ENCODE peak calls at places on chromosomes 11 and 22, in nine cellular contexts. A, L, U, W, Q, R, C, X and H are unnamed samples.

GRCh38 chr22:44224166-44224565 is 43.4 kb downstream of the PARVG start:
- DNase-seq in A (peak; percentile 22), L (no peak), U (no peak), W (no peak), Q (no peak), R (no peak), C (no peak), X (no peak), H (no peak)

GRCh38 chr11:95556011-95556341 is 233.6 kb downstream of the FAM76B start:
- DNase-seq in A (no peak), L (no peak), U (no peak), W (no peak), Q (no peak), R (no peak), C (no peak), X (no peak), H (no peak)

GRCh38 chr22:20305894-20306645 is 13.8 kb downstream of the DGCR6L start:
- DNase-seq in A (no peak), L (no peak), U (no peak), W (no peak), Q (no peak), R (no peak), C (no peak), X (peak; percentile 38), H (no peak)

GRCh38 chr11:68441466-68442230 is 18.9 kb upstream of the PPP6R3 start:
- DNase-seq in A (peak; percentile 42), L (peak; percentile 61), U (peak; percentile 89), W (no peak), Q (no peak), R (no peak), C (no peak), X (no peak), H (no peak)

GRCh38 chr11:87366346-87366745 is 328.6 kb downstream of the TMEM135 start:
- DNase-seq in A (no peak), L (no peak), U (no peak), W (no peak), Q (no peak), R (no peak), C (no peak), X (no peak), H (no peak)

GRCh38 chr22:43980579-43980978 is 25.3 kb downstream of the SAMM50 start:
- DNase-seq in A (no peak), L (no peak), U (no peak), W (no peak), Q (no peak), R (no peak), C (no peak), X (no peak), H (no peak)

GRCh38 chr11:75733346-75734107 is 15.9 kb downstream of the MOGAT2 start:
- DNase-seq in A (peak; percentile 70), L (peak; percentile 30), U (peak; percentile 3), W (no peak), Q (no peak), R (no peak), C (peak; percentile 34), X (no peak), H (no peak)

GRCh38 chr11:120205596-120206161 is 5.2 kb upstream of the OAF start:
- DNase-seq in A (peak; percentile 67), L (no peak), U (peak; percentile 65), W (no peak), Q (no peak), R (no peak), C (peak; percentile 63), X (no peak), H (no peak)

GRCh38 chr11:119065369-119065768 is 2.2 kb upstream of the VPS11 start:
- DNase-seq in A (peak; percentile 20), L (no peak), U (peak; percentile 52), W (no peak), Q (no peak), R (no peak), C (peak; percentile 36), X (peak; percentile 77), H (no peak)

GRCh38 chr11:78476066-78476465 is 58.4 kb upstream of the GAB2 start:
- DNase-seq in A (no peak), L (no peak), U (no peak), W (no peak), Q (no peak), R (peak; percentile 87), C (no peak), X (no peak), H (no peak)

GRCh38 chr22:32531955-32532818 is 57.6 kb downstream of the FBXO7 start:
- DNase-seq in A (peak; percentile 95), L (peak; percentile 69), U (peak; percentile 93), W (no peak), Q (no peak), R (peak; percentile 84), C (peak; percentile 87), X (no peak), H (no peak)

GRCh38 chr11:45662665-45663485 is 2.5 kb downstream of the CHST1 start:
- DNase-seq in A (peak; percentile 89), L (no peak), U (peak; percentile 21), W (no peak), Q (no peak), R (no peak), C (peak; percentile 76), X (no peak), H (no peak)

GRCh38 chr11:27910186-27910941 is 197.6 kb downstream of the KIF18A start:
- DNase-seq in A (peak; percentile 84), L (no peak), U (no peak), W (no peak), Q (no peak), R (no peak), C (no peak), X (no peak), H (no peak)

GRCh38 chr22:36334081-36334831 is 53.5 kb downstream of the MYH9 start:
- DNase-seq in A (peak; percentile 46), L (no peak), U (no peak), W (no peak), Q (no peak), R (no peak), C (no peak), X (peak; percentile 68), H (no peak)

GRCh38 chr11:132655187-132655855 is 877.0 kb downstream of the OPCML start:
- DNase-seq in A (peak; percentile 56), L (no peak), U (no peak), W (no peak), Q (no peak), R (no peak), C (no peak), X (no peak), H (no peak)

GRCh38 chr11:69292221-69292648 is 1.7 kb upstream of the MYEOV start:
- DNase-seq in A (no peak), L (no peak), U (no peak), W (no peak), Q (peak; percentile 19), R (no peak), C (peak; percentile 31), X (peak; percentile 31), H (no peak)

GRCh38 chr11:33552756-33553155 is 147.9 kb downstream of the C11orf91 start:
- DNase-seq in A (peak; percentile 70), L (no peak), U (no peak), W (no peak), Q (no peak), R (no peak), C (no peak), X (no peak), H (no peak)

GRCh38 chr11:86952933-86953637 is 2.1 kb downstream of the FZD4 start:
- DNase-seq in A (peak; percentile 36), L (no peak), U (no peak), W (no peak), Q (no peak), R (no peak), C (peak; percentile 74), X (no peak), H (no peak)

GRCh38 chr11:116384876-116385275 is 387.9 kb downstream of the BUD13 start:
- DNase-seq in A (no peak), L (no peak), U (no peak), W (no peak), Q (no peak), R (no peak), C (no peak), X (no peak), H (no peak)

GRCh38 chr22:35552186-35552842 is 11.7 kb downstream of the RASD2 start:
- DNase-seq in A (no peak), L (no peak), U (no peak), W (no peak), Q (peak; percentile 47), R (no peak), C (no peak), X (peak; percentile 93), H (no peak)